ENCODE peak calls at places on chromosomes 11 and 22, in seven cellular contexts. V is H1, L is neuronal stem cell, S is mesenchymal stem cell, Q is H9, T is IMR-90, B is mesendoderm. C is an unnamed sample.

GRCh38 chr11:47018637-47019036 is 82.1 kb downstream of the CSTPP1 start:
- DNase-seq in V (no peak), L (no peak), S (no peak), Q (no peak), T (no peak), B (no peak), C (no peak)

GRCh38 chr11:68002943-68003845 is 703 bp downstream of the UNC93B1 start:
- DNase-seq in V (no peak), L (no peak), S (no peak), Q (peak), T (no peak), B (no peak), C (peak)

GRCh38 chr22:45482169-45482568 is 20.5 kb upstream of the FBLN1 start:
- DNase-seq in V (no peak), L (no peak), S (no peak), Q (no peak), T (no peak), B (no peak), C (no peak)

GRCh38 chr11:45660717-45661416 is 4.6 kb downstream of the CHST1 start:
- DNase-seq in V (no peak), L (no peak), S (no peak), Q (no peak), T (no peak), B (peak), C (no peak)

GRCh38 chr11:77163271-77163670 is 35.2 kb downstream of the MYO7A start:
- DNase-seq in V (no peak), L (no peak), S (no peak), Q (no peak), T (no peak), B (no peak), C (peak)

GRCh38 chr11:46364056-46364455 is 16.8 kb downstream of the DGKZ start:
- DNase-seq in V (no peak), L (no peak), S (no peak), Q (no peak), T (no peak), B (no peak), C (no peak)

GRCh38 chr22:32613773-32614172 is 139.2 kb downstream of the FBXO7 start:
- DNase-seq in V (no peak), L (no peak), S (no peak), Q (no peak), T (no peak), B (no peak), C (no peak)

GRCh38 chr11:57458410-57459111 is 1.8 kb upstream of the RTN4RL2 start:
- DNase-seq in V (no peak), L (no peak), S (peak), Q (peak), T (peak), B (peak), C (peak)

GRCh38 chr11:15493066-15493465 is 378.3 kb downstream of the INSC start:
- DNase-seq in V (no peak), L (no peak), S (peak), Q (no peak), T (peak), B (peak), C (no peak)

GRCh38 chr11:59756845-59757244 is 1.7 kb downstream of the STX3 start:
- DNase-seq in V (no peak), L (no peak), S (peak), Q (peak), T (peak), B (peak), C (peak)

GRCh38 chr11:123231777-123232176 is 36.7 kb upstream of the CLMP start:
- DNase-seq in V (no peak), L (no peak), S (no peak), Q (no peak), T (no peak), B (no peak), C (no peak)

GRCh38 chr11:46006418-46007070 is 84.1 kb downstream of the LARGE2 start:
- DNase-seq in V (no peak), L (peak), S (peak), Q (no peak), T (peak), B (peak), C (peak)

GRCh38 chr11:86148339-86148738 is 79.5 kb upstream of the PICALM start:
- DNase-seq in V (no peak), L (no peak), S (no peak), Q (no peak), T (no peak), B (peak), C (no peak)

GRCh38 chr11:76690736-76691135 is 20.2 kb upstream of the LRRC32 start:
- DNase-seq in V (no peak), L (no peak), S (peak), Q (no peak), T (peak), B (no peak), C (peak)

GRCh38 chr11:57641011-57641410 is 8.7 kb downstream of the YPEL4 start:
- DNase-seq in V (no peak), L (no peak), S (peak), Q (peak), T (no peak), B (peak), C (peak)

GRCh38 chr11:35148163-35148562 is 9.2 kb downstream of the CD44 start:
- DNase-seq in V (no peak), L (no peak), S (no peak), Q (no peak), T (no peak), B (no peak), C (no peak)

GRCh38 chr11:6505577-6506240 is 8.6 kb downstream of the DNHD1 start:
- DNase-seq in V (no peak), L (no peak), S (peak), Q (no peak), T (peak), B (peak), C (peak)

GRCh38 chr11:1751521-1751921 is 1.1 kb upstream of the IFITM10 start:
- DNase-seq in V (no peak), L (no peak), S (no peak), Q (no peak), T (no peak), B (no peak), C (no peak)

GRCh38 chr22:46714550-46714949 is 23.5 kb downstream of the CERK start:
- DNase-seq in V (no peak), L (no peak), S (peak), Q (no peak), T (peak), B (no peak), C (no peak)

GRCh38 chr11:35683728-35684339 is 21.3 kb downstream of the TRIM44 start:
- DNase-seq in V (no peak), L (no peak), S (peak), Q (no peak), T (peak), B (no peak), C (peak)

GRCh38 chr11:11036185-11037161 is 178.6 kb upstream of the ZBED5 start:
- DNase-seq in V (peak), L (peak), S (peak), Q (peak), T (peak), B (peak), C (peak)

GRCh38 chr11:68338041-68338800 is 25.8 kb downstream of the LRP5 start:
- DNase-seq in V (no peak), L (no peak), S (peak), Q (no peak), T (peak), B (no peak), C (peak)

GRCh38 chr22:41523464-41524221 is 20.6 kb downstream of the POLR3H start:
- DNase-seq in V (no peak), L (no peak), S (peak), Q (peak), T (peak), B (peak), C (no peak)

GRCh38 chr11:87141980-87142514 is 104.3 kb downstream of the TMEM135 start:
- DNase-seq in V (no peak), L (no peak), S (no peak), Q (no peak), T (no peak), B (peak), C (no peak)

DNA sequence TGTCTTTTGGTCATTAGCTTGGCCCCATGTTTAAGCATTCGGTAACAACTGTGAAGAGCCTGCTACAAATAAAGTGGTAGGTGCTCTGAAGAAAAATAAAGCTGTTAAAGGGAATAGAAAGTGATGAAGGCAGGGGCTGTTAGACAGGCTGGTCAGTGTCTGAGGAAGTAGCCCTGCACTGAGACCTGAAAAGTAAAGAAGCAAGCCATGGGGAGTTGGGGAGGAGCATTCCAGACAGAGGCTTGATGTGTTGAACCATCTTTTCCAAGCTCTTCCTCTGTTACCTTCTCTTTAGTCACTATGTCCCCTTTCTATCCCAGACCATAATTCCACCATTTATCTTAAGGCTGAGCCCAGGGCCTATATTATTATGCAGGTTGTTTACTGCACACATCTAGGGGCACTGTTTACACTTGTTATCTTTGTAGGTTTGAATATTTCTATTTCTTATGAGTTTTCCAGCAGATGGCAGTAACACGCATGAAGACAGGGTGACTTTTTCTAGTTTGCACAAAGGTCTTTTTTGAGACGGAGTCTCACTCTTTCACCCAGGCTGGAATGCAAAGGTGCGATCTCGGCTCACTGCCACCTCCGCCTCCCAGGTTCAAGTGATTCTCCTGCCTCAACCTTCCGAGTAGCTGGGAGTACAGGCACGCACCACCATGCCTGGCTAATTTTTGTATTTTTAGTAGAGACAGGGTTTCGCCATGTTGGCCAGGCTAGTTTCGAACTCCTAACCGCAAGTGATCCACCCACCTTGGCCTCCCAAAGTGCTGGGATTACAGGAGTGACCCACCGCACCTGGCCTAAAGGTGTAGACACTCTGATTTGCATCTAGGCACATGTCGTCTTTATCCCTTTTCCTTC is 23.0 kb downstream of the ZFTA start:
- DNase-seq in V (no peak), L (no peak), S (peak), Q (no peak), T (no peak), B (no peak), C (no peak)
- H2BK5ac ChIP-seq in V (no peak), L (no peak), S (no peak), Q (no peak), T (no peak), B (no peak), C (no peak)

GRCh38 chr11:111659201-111659600 is 57.0 kb downstream of the SIK2 start:
- DNase-seq in V (no peak), L (no peak), S (no peak), Q (no peak), T (no peak), B (no peak), C (no peak)
- H2BK120ac ChIP-seq in V (no peak), L (no peak), S (no peak), Q (no peak), T (no peak), B (no peak), C (no peak)

GRCh38 chr11:21912280-21912679 is 280.6 kb upstream of the ANO5 start:
- DNase-seq in V (no peak), L (no peak), S (no peak), Q (no peak), T (no peak), B (no peak), C (no peak)

GRCh38 chr11:21909145-21909544 is 283.7 kb upstream of the ANO5 start:
- DNase-seq in V (no peak), L (no peak), S (no peak), Q (no peak), T (no peak), B (no peak), C (peak)

GRCh38 chr11:21908211-21908610 is 284.7 kb upstream of the ANO5 start:
- DNase-seq in V (no peak), L (no peak), S (no peak), Q (no peak), T (no peak), B (no peak), C (no peak)

DNA sequence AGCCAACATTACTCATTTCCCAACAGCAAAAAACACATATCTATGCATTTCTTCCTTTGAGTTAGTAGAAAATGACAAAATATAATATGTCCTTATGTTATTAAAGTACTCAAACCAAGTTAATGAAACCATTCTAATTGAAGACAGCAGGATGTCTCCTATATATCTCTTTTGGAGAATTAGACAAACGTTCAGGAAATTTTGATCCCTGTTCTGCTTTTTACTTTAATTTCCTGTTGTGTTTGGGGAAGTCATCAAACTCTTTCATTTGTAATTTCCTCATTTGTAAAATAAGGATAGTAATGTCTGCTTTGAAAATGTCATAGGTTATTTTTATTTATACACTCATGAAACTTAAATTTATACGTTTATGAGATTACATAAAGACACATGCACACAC is 281.8 kb upstream of the ANO5 start:
- DNase-seq in V (no peak), L (no peak), S (no peak), Q (no peak), T (no peak), B (no peak), C (no peak)
- H2BK5ac ChIP-seq in V (no peak), L (no peak), S (no peak), Q (no peak), T (no peak), B (no peak), C (no peak)

DNA sequence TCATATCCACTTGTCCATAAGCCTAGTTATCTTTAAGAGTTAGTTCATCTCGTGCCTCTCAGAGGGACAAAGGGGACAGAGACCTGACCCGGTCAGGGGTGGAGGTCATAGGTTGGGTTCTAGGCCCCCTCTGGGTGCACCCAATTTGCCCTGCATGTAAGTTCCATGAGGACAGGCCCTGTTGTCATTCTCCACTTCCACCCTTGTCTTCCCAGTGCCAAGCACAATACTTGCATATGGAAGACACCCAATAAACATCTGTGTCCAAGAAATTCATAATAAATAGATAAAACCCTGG is 1.3 kb upstream of the YIF1A start:
- DNase-seq in V (no peak), L (no peak), S (no peak), Q (no peak), T (no peak), B (no peak), C (no peak)
- H2BK120ac ChIP-seq in V (no peak), L (no peak), S (no peak), Q (no peak), T (no peak), B (no peak), C (no peak)

DNA sequence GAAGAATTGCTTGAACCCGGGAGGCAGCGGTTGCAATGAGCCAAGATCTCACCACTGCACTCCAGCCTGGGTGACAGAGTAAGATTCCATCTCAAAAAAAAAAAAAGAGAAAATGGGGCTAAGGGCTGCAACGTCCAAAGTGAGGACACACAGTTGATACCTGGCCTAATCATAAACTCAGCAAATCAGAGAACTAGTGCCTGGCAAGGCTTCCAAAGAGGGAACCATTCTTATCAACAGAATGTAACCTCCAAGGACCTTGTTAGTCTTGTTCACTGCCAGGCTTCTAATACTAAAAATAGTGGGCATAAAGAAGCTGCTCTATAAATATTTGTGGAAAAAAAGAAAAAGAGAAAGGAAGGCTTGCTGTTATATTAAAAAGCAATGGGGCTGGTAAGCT is 42.3 kb downstream of the FAM168A start:
- DNase-seq in V (no peak), L (no peak), S (no peak), Q (no peak), T (no peak), B (no peak), C (no peak)
- H2BK5ac ChIP-seq in V (no peak), L (no peak), S (no peak), Q (no peak), T (no peak), B (no peak), C (no peak)

DNA sequence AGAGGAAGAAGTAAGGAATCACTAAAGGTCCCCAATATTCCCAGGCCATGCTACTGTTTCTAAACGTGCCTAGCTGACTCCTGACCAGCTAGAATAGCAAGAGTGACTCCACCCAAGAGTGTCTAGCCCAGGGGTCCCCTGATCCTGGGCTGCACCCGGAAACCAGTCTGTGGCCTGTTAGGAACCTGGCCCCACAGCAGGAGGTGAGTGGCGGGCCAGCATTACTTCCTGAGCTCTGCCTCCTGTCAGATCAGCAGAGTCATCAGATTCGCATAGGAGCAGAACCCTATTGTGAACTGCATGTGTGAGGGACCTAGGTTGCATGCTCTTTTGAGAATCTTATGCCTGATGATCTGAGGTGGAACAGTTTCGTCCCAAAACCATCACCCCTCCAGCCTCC is 2.0 kb downstream of the MMP20 start:
- DNase-seq in V (no peak), L (no peak), S (no peak), Q (no peak), T (no peak), B (no peak), C (no peak)
- H2BK120ac ChIP-seq in V (no peak), L (no peak), S (no peak), Q (no peak), T (no peak), B (no peak), C (no peak)

GRCh38 chr11:65611028-65611757 is 2.8 kb downstream of the MAP3K11 start:
- DNase-seq in V (no peak), L (no peak), S (no peak), Q (no peak), T (no peak), B (peak), C (no peak)
- H2BK5ac ChIP-seq in V (no peak), L (no peak), S (no peak), Q (no peak), T (no peak), B (no peak), C (no peak)

GRCh38 chr22:19225560-19225959 is 47.0 kb upstream of the SLC25A1 start:
- DNase-seq in V (no peak), L (no peak), S (no peak), Q (no peak), T (no peak), B (no peak), C (no peak)
- H2BK120ac ChIP-seq in V (no peak), L (no peak), S (no peak), Q (no peak), T (no peak), B (no peak), C (no peak)

GRCh38 chr22:30307026-30307574 is 17.8 kb upstream of the CASTOR1 start:
- DNase-seq in V (no peak), L (no peak), S (no peak), Q (no peak), T (no peak), B (no peak), C (no peak)

GRCh38 chr22:30305906-30306628 is 16.8 kb upstream of the CASTOR1 start:
- DNase-seq in V (no peak), L (no peak), S (no peak), Q (no peak), T (no peak), B (no peak), C (no peak)

GRCh38 chr22:30306629-30307016 is 17.3 kb upstream of the CASTOR1 start:
- DNase-seq in V (no peak), L (no peak), S (no peak), Q (no peak), T (no peak), B (no peak), C (no peak)

GRCh38 chr22:30308518-30309230 is 18.1 kb downstream of the TBC1D10A start:
- DNase-seq in V (no peak), L (no peak), S (peak), Q (no peak), T (peak), B (no peak), C (peak)

DNA sequence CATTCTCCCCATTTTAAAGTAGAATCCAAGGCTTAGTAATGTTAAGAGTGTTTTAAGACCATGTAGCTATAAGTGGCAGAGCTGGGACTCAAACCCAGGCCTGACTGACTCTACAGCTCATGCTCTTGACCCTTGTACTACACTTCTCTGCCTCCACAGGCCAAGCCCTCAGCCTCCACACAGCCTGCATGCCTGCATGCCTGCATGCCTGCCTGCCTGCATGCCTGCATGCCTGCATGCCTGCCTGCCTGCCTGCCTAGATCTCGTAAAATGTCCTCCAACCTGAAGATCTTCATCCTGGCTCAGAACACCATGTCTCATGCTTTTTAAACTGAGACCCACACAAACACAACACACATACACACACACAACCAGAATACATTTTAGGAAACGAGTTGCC is 18.6 kb downstream of the TBC1D10A start:
- DNase-seq in V (no peak), L (no peak), S (no peak), Q (no peak), T (no peak), B (no peak), C (peak)
- H2BK5ac ChIP-seq in V (no peak), L (no peak), S (no peak), Q (no peak), T (no peak), B (no peak), C (no peak)